ENCODE peak calls at places on chromosomes 3 and 15, in eight cellular contexts. N, P, G, R, L, Q, K and W are unnamed samples.

GRCh38 chr3:12193485-12194165 is 34.9 kb upstream of the TIMP4 start:
- DNase-seq in N (no peak), P (peak), G (peak), R (no peak), L (no peak), Q (peak), K (no peak), W (peak)

GRCh38 chr15:28017423-28017924 is 81.6 kb downstream of the OCA2 start:
- DNase-seq in N (no peak), P (no peak), G (no peak), R (no peak), L (no peak), Q (no peak), K (no peak), W (no peak)

GRCh38 chr15:94141802-94142201 is 89.6 kb upstream of the MCTP2 start:
- DNase-seq in N (no peak), P (no peak), G (no peak), R (no peak), L (no peak), Q (no peak), K (no peak), W (no peak)

GRCh38 chr3:127455541-127456450 is 134.7 kb downstream of the TPRA1 start:
- DNase-seq in N (peak), P (peak), G (peak), R (peak), L (peak), Q (peak), K (peak), W (peak)

GRCh38 chr3:125024817-125025216 is 31.0 kb downstream of the HEG1 start:
- DNase-seq in N (no peak), P (peak), G (peak), R (no peak), L (no peak), Q (no peak), K (no peak), W (no peak)

GRCh38 chr3:45765956-45766355 is 30.4 kb downstream of the SLC6A20 start:
- DNase-seq in N (no peak), P (no peak), G (no peak), R (no peak), L (no peak), Q (no peak), K (no peak), W (no peak)

GRCh38 chr15:94164202-94164807 is 67.1 kb upstream of the MCTP2 start:
- DNase-seq in N (peak), P (peak), G (peak), R (no peak), L (no peak), Q (peak), K (peak), W (peak)

GRCh38 chr15:36550650-36551049 is 28.8 kb upstream of the CDIN1 start:
- DNase-seq in N (no peak), P (no peak), G (no peak), R (no peak), L (no peak), Q (no peak), K (no peak), W (no peak)

GRCh38 chr3:8519156-8519555 is 17.5 kb downstream of the LMCD1 start:
- DNase-seq in N (no peak), P (no peak), G (no peak), R (no peak), L (no peak), Q (no peak), K (no peak), W (no peak)

GRCh38 chr15:34652726-34653033 is 69.2 kb upstream of the GOLGA8B start:
- DNase-seq in N (no peak), P (no peak), G (peak), R (no peak), L (no peak), Q (no peak), K (no peak), W (no peak)

GRCh38 chr15:80152896-80153876 is at the start of gene FAH:
- DNase-seq in N (no peak), P (no peak), G (peak), R (no peak), L (no peak), Q (peak), K (no peak), W (peak)

GRCh38 chr15:78320173-78320572 is 20.0 kb upstream of the CRABP1 start:
- DNase-seq in N (no peak), P (no peak), G (no peak), R (no peak), L (no peak), Q (no peak), K (no peak), W (no peak)

GRCh38 chr15:63501256-63502089 is 2.9 kb upstream of the USP3 start:
- DNase-seq in N (no peak), P (peak), G (peak), R (peak), L (peak), Q (peak), K (no peak), W (no peak)

GRCh38 chr3:116179091-116179490 is 266.2 kb downstream of the LSAMP start:
- DNase-seq in N (no peak), P (no peak), G (no peak), R (no peak), L (no peak), Q (no peak), K (no peak), W (no peak)

GRCh38 chr3:167829057-167829456 is 93.5 kb downstream of the SERPINI1 start:
- DNase-seq in N (no peak), P (no peak), G (no peak), R (no peak), L (no peak), Q (no peak), K (no peak), W (no peak)

GRCh38 chr3:141914311-141914710 is 37.9 kb downstream of the ATP1B3 start:
- DNase-seq in N (no peak), P (no peak), G (no peak), R (no peak), L (no peak), Q (no peak), K (no peak), W (no peak)

GRCh38 chr3:128033102-128033501 is 19.1 kb upstream of the SEC61A1 start:
- DNase-seq in N (no peak), P (no peak), G (no peak), R (no peak), L (no peak), Q (no peak), K (no peak), W (no peak)

GRCh38 chr3:45210308-45211038 is 15.6 kb downstream of the TMEM158 start:
- DNase-seq in N (peak), P (peak), G (peak), R (peak), L (peak), Q (peak), K (peak), W (no peak)

GRCh38 chr15:25244731-25245585 is 193.9 kb downstream of the UBE3A start:
- DNase-seq in N (no peak), P (peak), G (no peak), R (peak), L (peak), Q (no peak), K (no peak), W (no peak)

GRCh38 chr15:62059818-62060115 is 480 bp downstream of the VPS13C start:
- DNase-seq in N (no peak), P (peak), G (no peak), R (peak), L (no peak), Q (peak), K (peak), W (no peak)

GRCh38 chr15:44298878-44299277 is 10.4 kb downstream of the GOLM2 start:
- DNase-seq in N (no peak), P (no peak), G (no peak), R (no peak), L (no peak), Q (no peak), K (no peak), W (no peak)

GRCh38 chr3:51710631-51711351 is 3.9 kb downstream of the GRM2 start:
- DNase-seq in N (no peak), P (no peak), G (no peak), R (no peak), L (peak), Q (no peak), K (peak), W (no peak)

GRCh38 chr3:109165905-109166304 is 29.4 kb downstream of the C3orf85 start:
- DNase-seq in N (no peak), P (no peak), G (no peak), R (no peak), L (no peak), Q (no peak), K (no peak), W (no peak)

GRCh38 chr3:124498891-124499290 is 231.4 kb upstream of the UMPS start:
- DNase-seq in N (no peak), P (no peak), G (no peak), R (no peak), L (no peak), Q (no peak), K (no peak), W (no peak)

DNA sequence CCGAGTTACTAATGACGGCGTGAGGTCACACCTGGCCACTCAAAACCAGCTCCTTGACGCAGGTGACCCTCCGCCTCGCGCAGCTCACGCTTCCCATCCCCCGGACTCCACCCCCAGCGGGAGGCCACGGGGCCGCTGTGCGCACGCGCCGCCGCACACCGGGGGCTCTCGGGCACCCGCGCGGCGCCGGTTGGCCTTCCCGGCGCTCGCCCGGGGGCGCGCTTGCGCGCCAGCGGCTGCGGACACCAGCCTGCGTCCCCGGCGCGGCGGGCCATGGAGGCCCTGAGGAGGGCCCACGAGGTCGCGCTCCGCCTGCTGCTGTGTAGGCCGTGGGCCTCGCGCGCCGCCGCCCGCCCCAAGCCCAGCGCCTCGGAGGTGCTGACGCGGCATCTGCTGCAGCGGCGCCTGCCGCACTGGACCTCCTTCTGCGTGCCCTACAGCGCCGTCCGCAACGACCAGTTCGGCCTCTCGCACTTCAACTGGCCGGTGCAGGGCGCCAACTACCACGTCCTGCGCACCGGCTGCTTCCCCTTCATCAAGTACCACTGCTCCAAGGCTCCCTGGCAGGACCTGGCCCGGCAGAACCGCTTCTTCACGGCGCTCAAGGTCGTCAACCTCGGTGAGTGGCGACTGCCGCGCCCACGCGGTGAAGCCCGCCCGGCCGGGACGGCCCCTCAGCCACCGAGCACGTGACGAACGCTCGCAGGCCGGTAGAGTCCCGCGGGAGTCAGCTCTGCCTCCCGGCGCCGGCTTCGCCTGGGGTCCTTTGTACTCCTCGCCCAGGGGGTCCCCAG is at the start of gene C15orf61:
- DNase-seq in N (no peak), P (peak), G (peak), R (peak), L (peak), Q (peak), K (peak), W (peak)
- TF ChIP-seq POLR2A in N (peak), P (peak), G (peak), R (peak), L (peak), Q (peak), K (peak), W (peak)

GRCh38 chr3:182793663-182794454 is 555 bp downstream of the ATP11B start:
- DNase-seq in N (no peak), P (peak), G (peak), R (peak), L (peak), Q (peak), K (peak), W (peak)
- TF ChIP-seq POLR2A in N (no peak), P (no peak), G (no peak), R (no peak), L (peak), Q (peak), K (no peak), W (peak)

DNA sequence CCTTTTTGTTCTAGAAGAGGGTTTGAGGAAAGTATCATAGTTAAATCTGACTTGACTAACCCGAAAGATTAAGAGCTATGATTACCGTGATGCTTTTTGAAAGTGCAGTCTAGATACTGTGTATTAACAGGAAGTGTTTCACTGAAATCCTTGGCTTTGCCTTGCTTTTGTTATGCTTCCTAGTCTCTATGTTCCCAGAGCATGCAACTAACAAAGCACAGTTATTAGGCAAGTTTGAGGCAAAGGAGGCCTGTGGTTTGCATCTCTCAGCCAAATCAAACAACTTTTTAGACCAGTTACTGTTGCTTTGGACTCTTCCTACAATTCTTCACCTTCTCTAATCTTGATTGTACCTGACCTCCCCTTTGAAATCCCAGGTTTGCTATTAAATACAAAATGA is 3.9 kb downstream of the LXN start:
- DNase-seq in N (no peak), P (no peak), G (peak), R (no peak), L (no peak), Q (no peak), K (no peak), W (no peak)
- TF ChIP-seq POLR2A in N (no peak), P (no peak), G (peak), R (no peak), L (no peak), Q (no peak), K (no peak), W (no peak)

GRCh38 chr3:42652611-42653302 is 740 bp upstream of the ZBTB47 start:
- DNase-seq in N (no peak), P (peak), G (peak), R (peak), L (peak), Q (peak), K (no peak), W (peak)
- TF ChIP-seq POLR2A in N (no peak), P (peak), G (peak), R (peak), L (peak), Q (peak), K (no peak), W (peak)

GRCh38 chr3:129439817-129440647 is at the start of the genes IFT122 and MBD4:
- DNase-seq in N (peak), P (peak), G (peak), R (peak), L (peak), Q (peak), K (peak), W (peak)
- TF ChIP-seq POLR2A in N (peak), P (peak), G (peak), R (peak), L (peak), Q (peak), K (peak), W (peak)

GRCh38 chr3:153160451-153161137 is 1.4 kb upstream of the RAP2B start:
- DNase-seq in N (peak), P (peak), G (peak), R (peak), L (peak), Q (peak), K (peak), W (peak)

GRCh38 chr3:153163349-153164008 is 1.5 kb downstream of the RAP2B start:
- DNase-seq in N (no peak), P (no peak), G (peak), R (no peak), L (no peak), Q (peak), K (no peak), W (no peak)

GRCh38 chr3:153161138-153161713 is 800 bp upstream of the RAP2B start:
- DNase-seq in N (peak), P (peak), G (peak), R (peak), L (peak), Q (peak), K (peak), W (peak)

GRCh38 chr3:153162513-153163348 is 705 bp downstream of the RAP2B start:
- DNase-seq in N (no peak), P (peak), G (peak), R (peak), L (peak), Q (peak), K (peak), W (no peak)

DNA sequence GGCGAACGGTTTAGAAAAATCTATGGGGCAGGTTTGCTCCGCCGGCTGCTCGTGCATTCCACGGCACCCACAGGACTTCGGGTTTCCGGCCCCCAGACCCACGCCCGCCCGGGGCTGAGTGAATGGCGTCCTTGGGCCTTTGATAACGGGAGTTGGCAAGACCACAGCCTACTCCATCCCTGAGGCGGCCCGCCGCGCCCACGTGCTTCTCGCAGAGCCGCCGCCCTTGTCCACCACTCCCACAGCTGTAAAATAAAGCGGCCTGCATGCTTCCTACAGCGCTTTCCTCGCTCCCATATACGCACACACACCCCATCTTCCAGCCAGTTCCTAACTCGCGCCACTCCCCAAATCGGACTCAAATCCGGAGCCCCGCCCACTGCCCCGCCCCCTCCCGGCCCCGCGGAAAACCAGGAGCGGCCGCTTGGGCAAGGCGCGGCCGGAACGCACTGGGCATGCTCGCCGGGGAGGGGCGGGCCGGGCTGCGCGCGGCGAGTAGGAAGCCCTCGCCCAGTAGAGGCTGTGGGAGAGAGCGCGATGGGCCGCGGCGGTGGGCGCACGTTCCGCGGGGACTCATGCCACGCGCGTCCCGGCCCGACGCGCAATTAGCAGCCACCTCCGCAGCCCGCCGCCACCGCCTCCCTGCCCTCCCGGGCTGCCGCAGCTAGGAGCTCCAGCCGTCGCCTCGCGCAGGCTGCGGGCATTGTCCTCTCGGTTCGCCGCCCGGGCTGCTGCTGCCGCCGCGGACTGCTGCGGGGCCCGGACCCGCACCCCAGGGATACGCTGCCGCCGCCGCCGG is at the start of gene RAP2B:
- DNase-seq in N (peak), P (peak), G (peak), R (peak), L (peak), Q (peak), K (peak), W (peak)
- TF ChIP-seq POLR2A in N (no peak), P (peak), G (peak), R (peak), L (peak), Q (peak), K (peak), W (peak)

GRCh38 chr15:49622561-49622960 is 1.7 kb downstream of the DTWD1 start:
- DNase-seq in N (no peak), P (no peak), G (no peak), R (no peak), L (no peak), Q (no peak), K (no peak), W (no peak)

GRCh38 chr15:49621327-49622210 is 721 bp downstream of the DTWD1 start:
- DNase-seq in N (no peak), P (no peak), G (peak), R (no peak), L (no peak), Q (no peak), K (no peak), W (no peak)

GRCh38 chr15:49619226-49619625 is 1.4 kb downstream of the FAM227B start:
- DNase-seq in N (no peak), P (no peak), G (no peak), R (no peak), L (no peak), Q (no peak), K (no peak), W (no peak)

GRCh38 chr15:49620174-49620573 is 444 bp downstream of the FAM227B start:
- DNase-seq in N (no peak), P (no peak), G (peak), R (no peak), L (no peak), Q (peak), K (no peak), W (no peak)

GRCh38 chr15:49620658-49621326 is at the start of the genes DTWD1 and FAM227B:
- DNase-seq in N (peak), P (peak), G (peak), R (peak), L (peak), Q (peak), K (peak), W (peak)
- TF ChIP-seq POLR2A in N (peak), P (peak), G (peak), R (peak), L (peak), Q (peak), K (peak), W (peak)

GRCh38 chr15:90660195-90660995 is 56.8 kb upstream of the BLM start:
- DNase-seq in N (no peak), P (peak), G (no peak), R (peak), L (no peak), Q (peak), K (peak), W (peak)
- TF ChIP-seq POLR2A in N (no peak), P (peak), G (no peak), R (no peak), L (no peak), Q (no peak), K (peak), W (no peak)

GRCh38 chr15:51971353-51972133 is at the start of gene LEO1:
- DNase-seq in N (peak), P (peak), G (peak), R (peak), L (peak), Q (peak), K (peak), W (peak)
- TF ChIP-seq POLR2A in N (peak), P (peak), G (peak), R (peak), L (peak), Q (no peak), K (peak), W (peak)